ENCODE peak calls at places on chromosomes 2 and 18, in nine cellular contexts. N is MV-4-11, B is colonic mucosa, S is mesendoderm, D is HT1080, Y is H54, T is endodermal cell, Z is COR-L47, Q is SIG-M5. V is an unnamed sample.

GRCh38 chr2:46356993-46357392 is 59.8 kb downstream of the EPAS1 start:
- DNase-seq in N (peak), B (no peak), S (no peak), D (no peak), Y (no peak), T (no peak), Z (no peak), Q (no peak), V (no peak)

GRCh38 chr2:66305714-66306113 is 129.2 kb upstream of the MEIS1 start:
- DNase-seq in N (no peak), B (peak), S (peak), D (no peak), Y (no peak), T (no peak), Z (peak), Q (no peak), V (peak)

GRCh38 chr2:156031121-156031520 is 301.4 kb downstream of the NR4A2 start:
- DNase-seq in N (no peak), B (no peak), S (no peak), D (peak), Y (no peak), T (no peak), Z (no peak), Q (no peak), V (no peak)

GRCh38 chr18:13137939-13138821 is 80.4 kb upstream of the LDLRAD4 start:
- DNase-seq in N (peak), B (peak), S (no peak), D (no peak), Y (no peak), T (no peak), Z (peak), Q (no peak), V (peak)

GRCh38 chr2:236286866-236287545 is 22.8 kb upstream of the ASB18 start:
- DNase-seq in N (no peak), B (no peak), S (peak), D (peak), Y (peak), T (peak), Z (no peak), Q (no peak), V (no peak)

GRCh38 chr18:76558881-76559667 is 64.0 kb upstream of the ZNF516 start:
- DNase-seq in N (peak), B (peak), S (no peak), D (no peak), Y (no peak), T (peak), Z (no peak), Q (no peak), V (no peak)

GRCh38 chr18:25561923-25562322 is 210.0 kb upstream of the ZNF521 start:
- DNase-seq in N (peak), B (no peak), S (peak), D (no peak), Y (peak), T (peak), Z (no peak), Q (no peak), V (no peak)

GRCh38 chr2:110955546-110955945 is 165.2 kb upstream of the BCL2L11 start:
- DNase-seq in N (no peak), B (no peak), S (no peak), D (no peak), Y (no peak), T (no peak), Z (no peak), Q (no peak), V (no peak)

GRCh38 chr2:8666581-8666980 is 15.3 kb upstream of the ID2 start:
- DNase-seq in N (no peak), B (no peak), S (no peak), D (no peak), Y (no peak), T (no peak), Z (no peak), Q (no peak), V (no peak)

GRCh38 chr18:34492652-34493051 is 217.4 kb upstream of the DTNA start:
- DNase-seq in N (no peak), B (no peak), S (peak), D (peak), Y (no peak), T (no peak), Z (peak), Q (no peak), V (no peak)

GRCh38 chr2:200380833-200381542 is 74.5 kb downstream of the SPATS2L start:
- DNase-seq in N (peak), B (no peak), S (no peak), D (peak), Y (peak), T (no peak), Z (no peak), Q (no peak), V (no peak)

GRCh38 chr2:46939596-46940359 is 24.2 kb upstream of the MCFD2 start:
- DNase-seq in N (no peak), B (no peak), S (peak), D (no peak), Y (no peak), T (no peak), Z (no peak), Q (no peak), V (no peak)

GRCh38 chr18:32308493-32309120 is 118.8 kb downstream of the MEP1B start:
- DNase-seq in N (no peak), B (no peak), S (peak), D (peak), Y (peak), T (no peak), Z (no peak), Q (no peak), V (no peak)

GRCh38 chr2:47072728-47073191 is 82.3 kb downstream of the STPG4 start:
- DNase-seq in N (peak), B (peak), S (no peak), D (no peak), Y (no peak), T (no peak), Z (no peak), Q (peak), V (peak)

GRCh38 chr2:225735844-225736243 is 336.3 kb downstream of the NYAP2 start:
- DNase-seq in N (no peak), B (no peak), S (no peak), D (peak), Y (peak), T (no peak), Z (no peak), Q (no peak), V (no peak)

GRCh38 chr2:163878718-163879117 is 142.9 kb upstream of the FIGN start:
- DNase-seq in N (peak), B (peak), S (peak), D (peak), Y (no peak), T (peak), Z (no peak), Q (no peak), V (peak)

GRCh38 chr2:159617080-159617479 is 732 bp upstream of the BAZ2B start:
- DNase-seq in N (peak), B (no peak), S (no peak), D (no peak), Y (no peak), T (no peak), Z (no peak), Q (no peak), V (no peak)

GRCh38 chr18:78634061-78634696 is 345.4 kb upstream of the SALL3 start:
- DNase-seq in N (no peak), B (no peak), S (no peak), D (no peak), Y (no peak), T (no peak), Z (no peak), Q (no peak), V (no peak)

GRCh38 chr18:58394607-58395425 is 234.1 kb downstream of the ALPK2 start:
- DNase-seq in N (no peak), B (no peak), S (no peak), D (no peak), Y (no peak), T (peak), Z (no peak), Q (no peak), V (no peak)

GRCh38 chr2:74003494-74004211 is 18.9 kb downstream of the TET3 start:
- DNase-seq in N (no peak), B (no peak), S (peak), D (peak), Y (no peak), T (peak), Z (peak), Q (no peak), V (no peak)

GRCh38 chr2:236360486-236360885 is 96.3 kb upstream of the ASB18 start:
- DNase-seq in N (no peak), B (no peak), S (no peak), D (no peak), Y (no peak), T (no peak), Z (no peak), Q (no peak), V (peak)

GRCh38 chr2:228938629-228939028 is 332.5 kb downstream of the PID1 start:
- DNase-seq in N (peak), B (no peak), S (no peak), D (peak), Y (no peak), T (no peak), Z (no peak), Q (no peak), V (no peak)

GRCh38 chr2:177869209-177869608 is 203.4 kb downstream of the PDE11A start:
- DNase-seq in N (no peak), B (no peak), S (no peak), D (no peak), Y (no peak), T (no peak), Z (no peak), Q (no peak), V (no peak)

GRCh38 chr2:11028407-11028916 is 116.7 kb downstream of the KCNF1 start:
- DNase-seq in N (no peak), B (no peak), S (peak), D (no peak), Y (no peak), T (peak), Z (no peak), Q (no peak), V (no peak)

GRCh38 chr2:181955010-181955409 is 30.6 kb upstream of the PPP1R1C start:
- DNase-seq in N (no peak), B (no peak), S (no peak), D (peak), Y (no peak), T (no peak), Z (peak), Q (no peak), V (no peak)

GRCh38 chr18:63285332-63285731 is 34.2 kb downstream of the BCL2 start:
- DNase-seq in N (no peak), B (no peak), S (no peak), D (no peak), Y (no peak), T (no peak), Z (no peak), Q (no peak), V (no peak)

GRCh38 chr2:37782721-37783438 is 111.4 kb upstream of the CDC42EP3 start:
- DNase-seq in N (no peak), B (no peak), S (no peak), D (no peak), Y (no peak), T (no peak), Z (peak), Q (no peak), V (no peak)

GRCh38 chr2:118345465-118345864 is 257.2 kb downstream of the INSIG2 start:
- DNase-seq in N (no peak), B (no peak), S (peak), D (no peak), Y (no peak), T (no peak), Z (no peak), Q (no peak), V (no peak)

GRCh38 chr2:231696004-231696367 is 12.3 kb upstream of the PTMA start:
- DNase-seq in N (no peak), B (no peak), S (no peak), D (no peak), Y (no peak), T (no peak), Z (no peak), Q (no peak), V (no peak)

GRCh38 chr18:27413495-27414401 is 228.6 kb upstream of the CHST9 start:
- DNase-seq in N (no peak), B (peak), S (no peak), D (peak), Y (no peak), T (no peak), Z (no peak), Q (no peak), V (no peak)

GRCh38 chr2:105238664-105239240 is 2.8 kb upstream of the GPR45 start:
- DNase-seq in N (no peak), B (no peak), S (no peak), D (no peak), Y (no peak), T (peak), Z (no peak), Q (no peak), V (no peak)

GRCh38 chr2:52117299-52117698 is 1085.4 kb upstream of the NRXN1 start:
- DNase-seq in N (peak), B (no peak), S (no peak), D (peak), Y (no peak), T (no peak), Z (no peak), Q (no peak), V (no peak)

GRCh38 chr2:205858781-205859478 is 176.6 kb downstream of the NRP2 start:
- DNase-seq in N (no peak), B (no peak), S (peak), D (peak), Y (no peak), T (no peak), Z (no peak), Q (no peak), V (no peak)

GRCh38 chr2:233363744-233364235 is 9.5 kb downstream of the DGKD start:
- DNase-seq in N (no peak), B (no peak), S (no peak), D (no peak), Y (no peak), T (no peak), Z (no peak), Q (no peak), V (no peak)

GRCh38 chr2:15616850-15617777 is 25.4 kb downstream of the DDX1 start:
- DNase-seq in N (no peak), B (no peak), S (no peak), D (no peak), Y (no peak), T (no peak), Z (no peak), Q (no peak), V (no peak)

GRCh38 chr2:207847807-207848544 is 78.3 kb upstream of the FZD5 start:
- DNase-seq in N (no peak), B (peak), S (peak), D (peak), Y (no peak), T (peak), Z (peak), Q (no peak), V (no peak)